ENCODE peak calls at places on chromosomes 7 and 10, in six cellular contexts. B is A549, S is endothelial cell of umbilical vein, A is GM12878, H is HepG2, N is K562. Y is an unnamed sample.
A peak's percentile ranks its signal among the peaks of the same experiment; 100 is the strongest.

GRCh38 chr7:130990178-130990832 is 256.3 kb upstream of the KLF14 start:
- DNase-seq in B (no peak), S (no peak), A (no peak), H (no peak), N (no peak), Y (no peak)

GRCh38 chr7:108204281-108204796 is 74.2 kb upstream of the LAMB4 start:
- DNase-seq in B (no peak), S (no peak), A (no peak), H (no peak), N (no peak), Y (no peak)

GRCh38 chr10:62924344-62924748 is 108.2 kb upstream of the EGR2 start:
- DNase-seq in B (no peak), S (no peak), A (no peak), H (no peak), N (peak; percentile 19), Y (no peak)

GRCh38 chr10:89352039-89352597 is 24.3 kb downstream of the IFIT3 start:
- DNase-seq in B (peak; percentile 62), S (peak; percentile 62), A (no peak), H (peak; percentile 89), N (peak; percentile 35), Y (no peak)

GRCh38 chr7:101617451-101618206 is 11.5 kb downstream of the MYL10 start:
- DNase-seq in B (no peak), S (no peak), A (no peak), H (no peak), N (no peak), Y (no peak)

GRCh38 chr10:124693801-124694416 is 50.3 kb downstream of the FAM53B start:
- DNase-seq in B (no peak), S (no peak), A (no peak), H (no peak), N (peak; percentile 70), Y (no peak)

GRCh38 chr10:85916192-85916747 is 450.3 kb downstream of the GRID1 start:
- DNase-seq in B (no peak), S (no peak), A (no peak), H (no peak), N (no peak), Y (no peak)

GRCh38 chr7:129793506-129794310 is 159.1 kb downstream of the UBE2H start:
- DNase-seq in B (no peak), S (no peak), A (no peak), H (no peak), N (no peak), Y (no peak)

GRCh38 chr7:102101926-102102325 is 184.7 kb upstream of the SH2B2 start:
- DNase-seq in B (no peak), S (no peak), A (no peak), H (no peak), N (no peak), Y (no peak)

GRCh38 chr7:130982160-130982638 is 248.2 kb upstream of the KLF14 start:
- DNase-seq in B (peak; percentile 43), S (peak; percentile 54), A (no peak), H (peak; percentile 56), N (peak; percentile 68), Y (peak; percentile 61)

GRCh38 chr10:130895172-130895571 is 416.3 kb downstream of the TCERG1L start:
- DNase-seq in B (no peak), S (no peak), A (no peak), H (no peak), N (no peak), Y (no peak)

GRCh38 chr7:115477193-115477651 is 553.3 kb downstream of the TFEC start:
- DNase-seq in B (no peak), S (no peak), A (no peak), H (no peak), N (no peak), Y (no peak)

GRCh38 chr7:46982928-46983327 is 599.0 kb downstream of the TNS3 start:
- DNase-seq in B (no peak), S (no peak), A (no peak), H (no peak), N (no peak), Y (no peak)

GRCh38 chr10:87734987-87735827 is 75.5 kb downstream of the PAPSS2 start:
- DNase-seq in B (peak; percentile 50), S (peak; percentile 70), A (no peak), H (peak; percentile 25), N (peak; percentile 43), Y (peak; percentile 63)

GRCh38 chr7:79199961-79200360 is 253.5 kb downstream of the MAGI2 start:
- DNase-seq in B (no peak), S (no peak), A (no peak), H (no peak), N (no peak), Y (no peak)

GRCh38 chr7:157664034-157664433 is 327.2 kb downstream of the DNAJB6 start:
- DNase-seq in B (no peak), S (no peak), A (no peak), H (no peak), N (no peak), Y (no peak)

GRCh38 chr10:103870503-103870902 is 15.1 kb upstream of the SH3PXD2A start:
- DNase-seq in B (no peak), S (no peak), A (no peak), H (no peak), N (no peak), Y (peak; percentile 45)

GRCh38 chr7:157928171-157928794 is 591.5 kb downstream of the DNAJB6 start:
- DNase-seq in B (no peak), S (no peak), A (no peak), H (no peak), N (no peak), Y (no peak)

GRCh38 chr10:59373071-59373470 is 10.7 kb upstream of the FAM13C start:
- DNase-seq in B (no peak), S (no peak), A (no peak), H (no peak), N (no peak), Y (no peak)

GRCh38 chr10:5529702-5530411 is 5.1 kb downstream of the CALML3 start:
- DNase-seq in B (no peak), S (no peak), A (no peak), H (no peak), N (no peak), Y (no peak)

GRCh38 chr10:69681436-69681835 is 51.4 kb downstream of the FAM241B start:
- DNase-seq in B (no peak), S (no peak), A (no peak), H (no peak), N (no peak), Y (no peak)

GRCh38 chr7:91089382-91089963 is 174.8 kb upstream of the FZD1 start:
- DNase-seq in B (peak; percentile 17), S (peak; percentile 60), A (no peak), H (peak; percentile 16), N (peak; percentile 54), Y (peak; percentile 58)

GRCh38 chr7:36526720-36527548 is 137.3 kb downstream of the ANLN start:
- DNase-seq in B (peak; percentile 80), S (peak; percentile 29), A (peak; percentile 11), H (no peak), N (peak; percentile 48), Y (peak; percentile 75)

GRCh38 chr10:132669208-132669861 is 116.6 kb downstream of the NKX6-2 start:
- DNase-seq in B (no peak), S (no peak), A (no peak), H (no peak), N (no peak), Y (peak; percentile 52)

GRCh38 chr10:57692255-57692980 is 575.3 kb downstream of the IPMK start:
- DNase-seq in B (peak; percentile 10), S (no peak), A (no peak), H (no peak), N (no peak), Y (no peak)

GRCh38 chr7:140659727-140660396 is 12.9 kb upstream of the ADCK2 start:
- DNase-seq in B (no peak), S (no peak), A (no peak), H (no peak), N (no peak), Y (no peak)

GRCh38 chr7:127513311-127513710 is 72.1 kb downstream of the GCC1 start:
- DNase-seq in B (no peak), S (no peak), A (no peak), H (no peak), N (no peak), Y (no peak)

GRCh38 chr7:127512587-127512986 is 72.8 kb downstream of the GCC1 start:
- DNase-seq in B (no peak), S (no peak), A (no peak), H (no peak), N (no peak), Y (no peak)

GRCh38 chr7:127516320-127516719 is 69.1 kb downstream of the GCC1 start:
- DNase-seq in B (no peak), S (no peak), A (no peak), H (no peak), N (peak; percentile 38), Y (no peak)

DNA sequence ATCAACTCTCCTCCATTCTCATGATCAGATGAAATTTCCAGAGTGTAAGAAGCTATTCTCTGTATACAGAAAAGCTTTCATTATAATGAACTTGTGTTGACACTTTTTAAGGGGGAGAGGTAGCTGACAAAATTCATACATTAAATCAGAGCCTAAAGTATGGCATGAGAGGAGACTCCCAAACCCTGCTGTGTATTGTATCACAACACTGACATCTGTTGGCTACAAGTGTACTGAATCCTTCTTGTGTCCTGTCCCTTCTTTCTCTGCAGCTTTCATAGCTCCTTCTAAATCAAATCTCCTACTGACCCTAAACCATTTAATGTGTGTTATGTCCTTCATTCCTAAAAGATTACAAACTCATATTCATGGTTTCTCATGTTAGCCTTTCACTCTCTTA is 70.9 kb downstream of the GCC1 start:
- DNase-seq in B (peak; percentile 31), S (peak; percentile 21), A (no peak), H (peak; percentile 23), N (peak; percentile 48), Y (peak; percentile 54)
- TF ChIP-seq CTCF in B (peak; percentile 45), S (no peak), A (peak; percentile 56), H (peak; percentile 63), N (peak; percentile 40), Y (peak; percentile 41)

GRCh38 chr10:72328829-72329204 is 25.9 kb downstream of the DNAJB12 start:
- DNase-seq in B (no peak), S (no peak), A (no peak), H (no peak), N (no peak), Y (peak; percentile 77)
- TF ChIP-seq MYC in B (no peak), S (no peak), A (no peak), H (no peak), N (no peak), Y (no peak)

GRCh38 chr7:30817060-30817770 is 46.0 kb downstream of the MINDY4 start:
- DNase-seq in B (no peak), S (no peak), A (no peak), H (no peak), N (no peak), Y (no peak)
- H3K4me3 ChIP-seq in B (no peak overlapping the region), S (no peak overlapping the region), A (no peak overlapping the region), H (no peak overlapping the region), N (no peak overlapping the region), Y (no peak overlapping the region)

GRCh38 chr7:29447828-29448227 is 115.8 kb upstream of the PRR15 start:
- DNase-seq in B (no peak), S (no peak), A (no peak), H (no peak), N (no peak), Y (no peak)

GRCh38 chr7:29444267-29444666 is 119.4 kb upstream of the PRR15 start:
- DNase-seq in B (no peak), S (no peak), A (no peak), H (no peak), N (no peak), Y (no peak)

GRCh38 chr7:29442146-29442545 is 121.5 kb upstream of the PRR15 start:
- DNase-seq in B (no peak), S (no peak), A (no peak), H (no peak), N (no peak), Y (peak; percentile 11)

GRCh38 chr7:29443552-29443951 is 120.1 kb upstream of the PRR15 start:
- DNase-seq in B (no peak), S (no peak), A (no peak), H (no peak), N (no peak), Y (no peak)

GRCh38 chr7:29445736-29446135 is 117.9 kb upstream of the PRR15 start:
- DNase-seq in B (no peak), S (no peak), A (no peak), H (no peak), N (no peak), Y (no peak)
- TF ChIP-seq CTCF in B (no peak), S (no peak), A (no peak), H (no peak), N (no peak), Y (no peak)